ENCODE peak calls at places on chromosomes 16 and 17, in four cellular contexts. B is GM12865, W is adrenal gland, M is uterus. X is an unnamed sample.
A peak's percentile ranks its signal among the peaks of the same experiment; 100 is the strongest.

GRCh38 chr17:79658811-79659207 is 48.0 kb upstream of the RBFOX3 start:
- DNase-seq in W (no peak), M (peak; percentile 64), B (peak; percentile 17), X (no peak)

GRCh38 chr16:424033-424622 is 1.3 kb upstream of the RAB11FIP3 start:
- DNase-seq in B (no peak), W (peak; percentile 91), M (peak; percentile 92), X (no peak)

GRCh38 chr17:77378318-77379064 is 237.7 kb downstream of the SEC14L1 start:
- DNase-seq in W (no peak), M (no peak), B (no peak), X (no peak)

GRCh38 chr16:87201777-87202176 is 115.4 kb downstream of the C16orf95 start:
- DNase-seq in M (no peak), W (no peak), B (no peak), X (no peak)

GRCh38 chr16:16150117-16150877 is 73.0 kb downstream of the ABCC6 start:
- DNase-seq in M (peak; percentile 56), W (peak; percentile 90), B (no peak), X (no peak)

GRCh38 chr17:77723071-77723908 is 235.2 kb upstream of the TNRC6C start:
- DNase-seq in M (no peak), B (no peak), W (no peak), X (no peak)

GRCh38 chr17:31486351-31487062 is 95.0 kb downstream of the RAB11FIP4 start:
- DNase-seq in W (no peak), M (no peak), B (peak; percentile 23), X (no peak)

GRCh38 chr17:67635688-67636087 is 82.0 kb upstream of the NOL11 start:
- DNase-seq in M (no peak), B (no peak), W (no peak), X (no peak)

GRCh38 chr16:66342294-66342900 is 24.1 kb upstream of the CDH5 start:
- DNase-seq in W (no peak), B (peak; percentile 19), M (no peak), X (no peak)

GRCh38 chr17:71085238-71086033 is 916.1 kb downstream of the KCNJ2 start:
- DNase-seq in W (no peak), B (peak; percentile 34), M (no peak), X (no peak)

DNA sequence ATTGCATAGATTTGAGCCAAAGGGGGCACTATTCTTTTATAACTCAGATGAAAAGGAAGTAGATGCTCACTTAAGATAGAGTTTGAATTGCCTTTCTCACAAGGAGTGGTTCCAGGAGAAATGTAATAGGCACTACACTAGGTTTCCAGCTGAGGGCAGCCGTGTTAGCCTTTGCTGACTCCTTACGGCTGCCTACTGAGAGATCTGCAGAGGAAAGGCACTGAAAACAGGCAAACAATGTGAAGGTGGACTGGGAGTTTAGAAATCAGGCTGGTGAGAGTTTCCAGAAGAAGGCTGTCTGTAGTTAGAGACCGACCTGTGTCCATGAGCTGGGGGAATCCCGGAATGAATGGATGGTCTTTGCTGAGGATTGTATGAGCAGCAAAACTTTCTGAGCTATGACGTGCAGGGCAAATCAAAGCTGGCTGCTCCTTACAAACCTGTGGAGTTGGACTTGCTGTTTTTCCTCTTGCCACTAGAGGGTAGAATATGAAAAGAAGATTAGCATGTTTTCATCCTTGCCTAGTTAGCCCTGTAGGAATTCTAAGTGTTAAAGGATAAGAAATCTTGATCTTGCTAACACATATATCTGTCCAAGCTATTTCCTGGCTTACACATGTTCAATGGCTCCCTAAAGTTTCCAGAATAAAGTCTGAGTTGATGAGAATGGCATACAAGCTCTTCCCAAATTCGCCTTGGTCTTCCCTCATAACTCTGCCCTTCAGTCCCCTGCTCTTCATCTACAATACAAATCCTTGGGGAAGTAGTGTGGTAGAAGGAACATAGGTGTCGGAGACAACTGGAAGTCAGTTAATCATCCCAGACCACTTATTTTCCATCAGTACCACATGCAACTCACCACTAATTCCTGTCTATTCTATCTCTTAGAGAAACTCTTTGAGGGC is 20.1 kb upstream of the TAOK1 start:
- DNase-seq in B (peak; percentile 72), M (peak; percentile 46), W (peak; percentile 73), X (peak; percentile 29)
- H3K4me3 ChIP-seq in B (no peak overlapping the region), M (no peak overlapping the region), W (no peak overlapping the region), X (no peak overlapping the region)

GRCh38 chr17:37702605-37703004 is 42.3 kb downstream of the HNF1B start:
- DNase-seq in M (no peak), B (no peak), W (no peak), X (no peak)
- TF ChIP-seq CTCF in M (no peak), B (no peak), W (no peak), X (no peak)

GRCh38 chr16:1820973-1821290 is 5.7 kb downstream of the HAGH start:
- DNase-seq in W (no peak), M (no peak), B (no peak), X (no peak)
- H3K4me3 ChIP-seq in W (no peak overlapping the region), M (no peak overlapping the region), B (no peak overlapping the region), X (no peak overlapping the region)

GRCh38 chr16:88983771-88984687 is 7.0 kb upstream of the CBFA2T3 start:
- DNase-seq in W (no peak), M (no peak), B (peak; percentile 72), X (peak; percentile 83)
- TF ChIP-seq CTCF in W (no peak), M (no peak), B (no peak), X (no peak)

GRCh38 chr17:81222906-81223757 is at the start of gene CEP131:
- DNase-seq in W (peak; percentile 99), B (peak; percentile 99), M (peak; percentile 98), X (peak; percentile 97)

GRCh38 chr17:81221371-81221841 is 1.4 kb downstream of the CEP131 start:
- DNase-seq in M (no peak), B (no peak), W (no peak), X (no peak)

GRCh38 chr17:81222620-81222905 is 202 bp downstream of the CEP131 start:
- DNase-seq in B (no peak), W (no peak), M (no peak), X (no peak)

GRCh38 chr17:81223758-81224122 is 975 bp upstream of the CEP131 start:
- DNase-seq in M (no peak), W (no peak), B (no peak), X (no peak)

GRCh38 chr17:81221842-81222619 is 734 bp downstream of the CEP131 start:
- DNase-seq in W (no peak), M (no peak), B (no peak), X (no peak)
- H3K4me3 ChIP-seq in W (peak overlapping the region; percentile 31), M (peak overlapping the region; percentile 61), B (peak overlapping the region; percentile 95), X (peak overlapping the region; percentile 85)

DNA sequence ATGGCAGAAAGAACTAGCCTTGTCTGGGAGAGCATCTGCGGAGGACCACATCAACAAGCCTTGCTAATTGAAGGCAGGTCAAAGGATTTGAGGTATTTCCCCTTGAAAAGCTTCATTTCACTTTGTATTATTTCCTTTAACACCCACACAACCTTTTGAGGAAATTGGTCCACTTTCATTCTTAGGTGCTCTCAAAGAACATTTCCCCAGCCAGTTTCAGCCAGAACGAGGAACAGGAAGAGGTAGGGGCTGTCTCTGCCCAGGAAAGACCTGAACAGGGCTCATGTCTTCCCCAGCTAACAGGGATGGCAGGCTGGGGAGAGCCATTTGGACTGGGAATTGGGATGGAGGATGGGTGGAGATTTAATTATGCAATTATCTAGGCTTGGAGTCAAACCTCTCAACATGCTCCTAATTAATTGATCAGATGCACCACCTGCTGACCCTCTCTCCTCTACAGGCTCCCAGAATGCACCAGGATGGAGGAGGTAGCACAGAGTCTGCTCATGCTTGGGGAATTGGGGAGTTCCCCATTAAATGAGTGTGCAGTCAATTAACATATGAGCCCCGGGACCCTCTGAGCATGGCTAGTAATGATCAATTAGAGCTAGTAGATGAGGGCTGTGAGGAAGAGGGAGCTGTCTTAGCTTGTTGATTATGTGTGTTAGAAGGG is 84.6 kb downstream of the GP2 start:
- DNase-seq in W (no peak), B (peak; percentile 17), M (no peak), X (no peak)
- TF ChIP-seq CTCF in W (no peak), B (no peak), M (no peak), X (no peak)

GRCh38 chr17:58532555-58532951 is 18.1 kb upstream of the MTMR4 start:
- DNase-seq in M (no peak), B (no peak), W (no peak), X (no peak)

GRCh38 chr17:58529275-58529674 is 14.8 kb upstream of the MTMR4 start:
- DNase-seq in W (peak; percentile 75), B (no peak), M (no peak), X (no peak)

GRCh38 chr17:58531661-58532554 is 17.5 kb upstream of the MTMR4 start:
- DNase-seq in M (peak; percentile 56), B (peak; percentile 35), W (peak; percentile 39), X (peak; percentile 66)

GRCh38 chr17:58530655-58531054 is 16.2 kb upstream of the MTMR4 start:
- DNase-seq in W (no peak), M (no peak), B (no peak), X (no peak)

DNA sequence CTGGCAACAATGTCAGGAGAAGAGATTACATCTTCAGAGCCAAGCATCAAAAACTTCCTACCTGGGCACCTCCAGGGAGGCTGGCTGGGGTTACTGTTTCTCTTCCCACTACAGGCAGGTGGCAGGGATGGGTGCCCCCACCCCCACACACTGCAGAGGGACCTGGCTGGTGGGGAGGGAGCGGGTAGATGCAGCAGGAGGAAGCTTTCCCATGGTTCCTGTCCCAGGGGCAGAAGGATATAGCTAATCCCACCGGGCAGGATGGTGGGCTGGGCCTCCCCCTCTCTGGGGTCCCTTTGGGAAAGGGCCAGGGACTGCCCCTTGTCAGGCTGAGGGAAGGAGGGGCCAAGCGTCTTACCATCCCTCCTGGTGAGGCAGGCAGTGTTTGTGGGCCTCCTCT is 16.7 kb upstream of the MTMR4 start:
- DNase-seq in B (no peak), M (no peak), W (peak; percentile 19), X (no peak)
- H3K4me3 ChIP-seq in B (no peak overlapping the region), M (peak overlapping the region; percentile 32), W (no peak overlapping the region), X (no peak overlapping the region)

GRCh38 chr17:5780476-5780875 is 196.2 kb upstream of the NLRP1 start:
- DNase-seq in W (no peak), B (no peak), M (no peak), X (no peak)
- TF ChIP-seq CTCF in W (no peak), B (no peak), M (no peak), X (no peak)

DNA sequence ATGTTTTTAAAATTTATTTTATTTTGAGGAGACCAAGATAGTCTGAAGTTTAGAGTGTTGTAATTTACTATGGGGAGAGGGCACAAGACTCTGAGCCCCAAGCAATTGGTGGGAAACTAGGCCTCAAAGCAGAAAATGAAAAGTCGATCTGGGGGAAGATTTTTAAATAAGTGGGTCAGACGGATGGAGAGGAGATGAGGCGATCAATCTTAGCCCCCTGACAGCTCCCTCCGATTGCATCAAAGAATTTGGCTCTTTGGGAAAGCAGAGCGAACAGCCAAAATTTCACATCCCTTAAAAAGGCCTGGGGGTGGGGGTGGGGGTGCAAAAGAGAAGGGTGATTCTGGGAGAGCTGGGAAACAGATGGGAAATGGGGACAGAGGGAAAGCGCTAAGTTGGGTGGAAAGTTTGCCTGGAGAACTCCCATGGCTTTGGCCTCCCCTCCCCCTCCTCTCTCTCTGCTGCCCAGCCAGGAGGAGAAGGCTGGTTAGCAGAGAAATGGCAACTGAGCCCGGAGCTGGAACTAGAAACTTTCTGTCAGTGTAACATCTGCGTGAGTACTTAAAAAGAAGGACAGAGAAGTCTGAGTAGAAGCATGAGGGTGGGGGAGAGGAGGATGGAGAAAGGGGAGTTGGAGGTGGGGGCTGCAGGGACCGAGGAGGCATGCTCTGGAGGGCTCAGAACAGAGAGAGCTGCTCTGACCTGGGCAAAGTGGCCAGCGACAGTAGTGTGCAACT is 1.4 kb upstream of the HOXB2 start:
- DNase-seq in B (no peak), W (no peak), M (no peak), X (no peak)
- H3K4me3 ChIP-seq in B (no peak overlapping the region), W (no peak overlapping the region), M (no peak overlapping the region), X (no peak overlapping the region)

X was measured in GM06990.